ENCODE peak calls at places on chromosomes 5 and 9, in seven cellular contexts. One of them, this sample, is unnamed.

GRCh38 chr9:37801287-37801850 is 772 bp downstream of the DCAF10 start:
- DNase-seq in adrenal gland: peak
- DNase-seq in suprapubic skin: peak
- DNase-seq in endothelial cell of umbilical vein: peak
- DNase-seq in A549: peak
- DNase-seq in body of pancreas: peak
- DNase-seq in right lobe of liver: peak
- DNase-seq in this sample: peak

GRCh38 chr9:33234511-33235467 is 5.2 kb upstream of the SPINK4 start:
- DNase-seq in adrenal gland: no peak
- DNase-seq in endothelial cell of umbilical vein: no peak
- DNase-seq in A549: peak
- DNase-seq in right lobe of liver: no peak
- DNase-seq in suprapubic skin: peak
- DNase-seq in body of pancreas: no peak
- DNase-seq in this sample: no peak

GRCh38 chr9:78298046-78298511 is 1.2 kb downstream of the PSAT1 start:
- DNase-seq in right lobe of liver: no peak
- DNase-seq in A549: no peak
- DNase-seq in suprapubic skin: no peak
- DNase-seq in adrenal gland: no peak
- DNase-seq in body of pancreas: no peak
- DNase-seq in endothelial cell of umbilical vein: peak
- DNase-seq in this sample: peak

GRCh38 chr5:149493316-149493715 is 57.9 kb downstream of the CSNK1A1 start:
- DNase-seq in body of pancreas: no peak
- DNase-seq in endothelial cell of umbilical vein: no peak
- DNase-seq in suprapubic skin: no peak
- DNase-seq in adrenal gland: no peak
- DNase-seq in right lobe of liver: no peak
- DNase-seq in A549: no peak
- DNase-seq in this sample: no peak

GRCh38 chr5:92644271-92644886 is 936.6 kb downstream of the NR2F1-AS1 start:
- DNase-seq in suprapubic skin: no peak
- DNase-seq in body of pancreas: no peak
- DNase-seq in adrenal gland: no peak
- DNase-seq in endothelial cell of umbilical vein: no peak
- DNase-seq in A549: peak
- DNase-seq in right lobe of liver: no peak
- DNase-seq in this sample: no peak

GRCh38 chr5:102625940-102626339 is 127.1 kb upstream of the SLCO6A1 start:
- DNase-seq in body of pancreas: no peak
- DNase-seq in suprapubic skin: no peak
- DNase-seq in adrenal gland: no peak
- DNase-seq in right lobe of liver: no peak
- DNase-seq in endothelial cell of umbilical vein: no peak
- DNase-seq in A549: no peak
- DNase-seq in this sample: no peak

GRCh38 chr9:116101516-116101915 is 52.1 kb upstream of the PAPPA start:
- DNase-seq in adrenal gland: no peak
- DNase-seq in A549: peak
- DNase-seq in right lobe of liver: no peak
- DNase-seq in endothelial cell of umbilical vein: no peak
- DNase-seq in body of pancreas: no peak
- DNase-seq in suprapubic skin: no peak
- DNase-seq in this sample: no peak

GRCh38 chr5:80569961-80570786 is at the start of gene ANKRD34B:
- DNase-seq in adrenal gland: no peak
- DNase-seq in endothelial cell of umbilical vein: peak
- DNase-seq in A549: peak
- DNase-seq in suprapubic skin: no peak
- DNase-seq in body of pancreas: no peak
- DNase-seq in right lobe of liver: peak
- DNase-seq in this sample: no peak

GRCh38 chr5:125476888-125477585 is 730.6 kb upstream of the ZNF608 start:
- DNase-seq in suprapubic skin: no peak
- DNase-seq in endothelial cell of umbilical vein: peak
- DNase-seq in body of pancreas: no peak
- DNase-seq in A549: no peak
- DNase-seq in right lobe of liver: no peak
- DNase-seq in adrenal gland: no peak
- DNase-seq in this sample: no peak

GRCh38 chr5:108146222-108146621 is 235.7 kb downstream of the FBXL17 start:
- DNase-seq in right lobe of liver: no peak
- DNase-seq in suprapubic skin: no peak
- DNase-seq in A549: no peak
- DNase-seq in endothelial cell of umbilical vein: no peak
- DNase-seq in adrenal gland: no peak
- DNase-seq in body of pancreas: no peak
- DNase-seq in this sample: no peak

GRCh38 chr5:54719384-54720306 is 202.1 kb downstream of the SNX18 start:
- DNase-seq in endothelial cell of umbilical vein: peak
- DNase-seq in adrenal gland: no peak
- DNase-seq in A549: no peak
- DNase-seq in suprapubic skin: no peak
- DNase-seq in body of pancreas: no peak
- DNase-seq in right lobe of liver: no peak
- DNase-seq in this sample: no peak

GRCh38 chr9:10562581-10563343 is 50.0 kb downstream of the PTPRD start:
- DNase-seq in endothelial cell of umbilical vein: no peak
- DNase-seq in suprapubic skin: no peak
- DNase-seq in body of pancreas: no peak
- DNase-seq in right lobe of liver: no peak
- DNase-seq in A549: no peak
- DNase-seq in adrenal gland: no peak
- DNase-seq in this sample: no peak

GRCh38 chr9:88747768-88748167 is 212.8 kb downstream of the NXNL2 start:
- DNase-seq in endothelial cell of umbilical vein: peak
- DNase-seq in A549: peak
- DNase-seq in right lobe of liver: no peak
- DNase-seq in suprapubic skin: no peak
- DNase-seq in body of pancreas: peak
- DNase-seq in adrenal gland: peak
- DNase-seq in this sample: peak

GRCh38 chr5:179679014-179679674 is 1.7 kb downstream of the CBY3 start:
- DNase-seq in endothelial cell of umbilical vein: peak
- DNase-seq in right lobe of liver: peak
- DNase-seq in A549: no peak
- DNase-seq in adrenal gland: peak
- DNase-seq in suprapubic skin: peak
- DNase-seq in body of pancreas: peak
- DNase-seq in this sample: peak
- TF ChIP-seq POLR2A in endothelial cell of umbilical vein: no peak
- TF ChIP-seq POLR2A in right lobe of liver: no peak
- TF ChIP-seq POLR2A in A549: no peak
- TF ChIP-seq POLR2A in adrenal gland: no peak
- TF ChIP-seq POLR2A in suprapubic skin: no peak
- TF ChIP-seq POLR2A in body of pancreas: no peak
- TF ChIP-seq POLR2A in this sample: no peak

DNA sequence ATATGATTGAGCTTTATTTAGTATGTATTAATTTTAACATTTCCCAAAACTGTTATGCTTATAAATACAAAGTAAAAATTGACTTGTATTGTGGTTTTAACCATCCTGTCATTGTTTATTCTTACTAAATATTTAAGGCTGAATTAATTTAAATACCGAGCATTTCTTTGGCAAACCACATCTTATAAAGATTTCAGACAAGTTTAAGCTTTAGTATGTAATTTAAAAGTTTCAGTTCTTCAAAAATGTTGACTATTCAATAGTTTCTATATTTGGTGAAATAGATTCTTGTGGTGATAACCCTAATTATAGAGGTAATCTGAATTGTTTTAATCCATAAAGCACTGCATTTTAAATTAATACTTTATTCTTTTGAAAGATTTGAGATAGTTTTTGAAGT is 65.5 kb downstream of the CCNH start:
- DNase-seq in adrenal gland: no peak
- DNase-seq in right lobe of liver: no peak
- DNase-seq in body of pancreas: no peak
- DNase-seq in endothelial cell of umbilical vein: no peak
- DNase-seq in A549: no peak
- DNase-seq in suprapubic skin: no peak
- DNase-seq in this sample: no peak
- TF ChIP-seq POLR2A in adrenal gland: no peak
- TF ChIP-seq POLR2A in right lobe of liver: no peak
- TF ChIP-seq POLR2A in body of pancreas: no peak
- TF ChIP-seq POLR2A in endothelial cell of umbilical vein: no peak
- TF ChIP-seq POLR2A in A549: no peak
- TF ChIP-seq POLR2A in suprapubic skin: no peak
- TF ChIP-seq POLR2A in this sample: no peak

GRCh38 chr9:129735546-129735945 is 17.3 kb downstream of the PTGES start:
- DNase-seq in endothelial cell of umbilical vein: no peak
- DNase-seq in suprapubic skin: no peak
- DNase-seq in right lobe of liver: no peak
- DNase-seq in adrenal gland: no peak
- DNase-seq in A549: no peak
- DNase-seq in body of pancreas: no peak
- DNase-seq in this sample: no peak

GRCh38 chr9:129739432-129739831 is 13.4 kb downstream of the PTGES start:
- DNase-seq in suprapubic skin: no peak
- DNase-seq in endothelial cell of umbilical vein: no peak
- DNase-seq in body of pancreas: no peak
- DNase-seq in right lobe of liver: no peak
- DNase-seq in A549: no peak
- DNase-seq in adrenal gland: no peak
- DNase-seq in this sample: no peak

GRCh38 chr9:129740174-129740573 is 12.7 kb downstream of the PTGES start:
- DNase-seq in A549: no peak
- DNase-seq in suprapubic skin: no peak
- DNase-seq in body of pancreas: no peak
- DNase-seq in endothelial cell of umbilical vein: no peak
- DNase-seq in right lobe of liver: no peak
- DNase-seq in adrenal gland: no peak
- DNase-seq in this sample: no peak

GRCh38 chr9:129736334-129736733 is 16.5 kb downstream of the PTGES start:
- DNase-seq in suprapubic skin: no peak
- DNase-seq in right lobe of liver: no peak
- DNase-seq in endothelial cell of umbilical vein: no peak
- DNase-seq in adrenal gland: no peak
- DNase-seq in A549: no peak
- DNase-seq in body of pancreas: no peak
- DNase-seq in this sample: no peak

GRCh38 chr9:129737479-129738269 is 15.2 kb downstream of the PTGES start:
- DNase-seq in A549: peak
- DNase-seq in adrenal gland: peak
- DNase-seq in endothelial cell of umbilical vein: peak
- DNase-seq in suprapubic skin: peak
- DNase-seq in body of pancreas: peak
- DNase-seq in right lobe of liver: peak
- DNase-seq in this sample: peak
- TF ChIP-seq POLR2A in A549: no peak
- TF ChIP-seq POLR2A in adrenal gland: no peak
- TF ChIP-seq POLR2A in endothelial cell of umbilical vein: no peak
- TF ChIP-seq POLR2A in suprapubic skin: no peak
- TF ChIP-seq POLR2A in body of pancreas: no peak
- TF ChIP-seq POLR2A in right lobe of liver: no peak
- TF ChIP-seq POLR2A in this sample: no peak

GRCh38 chr9:136806067-136806466 is 1.7 kb upstream of the RABL6 start:
- DNase-seq in body of pancreas: no peak
- DNase-seq in adrenal gland: no peak
- DNase-seq in A549: no peak
- DNase-seq in suprapubic skin: no peak
- DNase-seq in endothelial cell of umbilical vein: no peak
- DNase-seq in right lobe of liver: peak
- DNase-seq in this sample: no peak
- TF ChIP-seq POLR2A in body of pancreas: no peak
- TF ChIP-seq POLR2A in adrenal gland: no peak
- TF ChIP-seq POLR2A in A549: no peak
- TF ChIP-seq POLR2A in suprapubic skin: no peak
- TF ChIP-seq POLR2A in endothelial cell of umbilical vein: no peak
- TF ChIP-seq POLR2A in right lobe of liver: no peak
- TF ChIP-seq POLR2A in this sample: no peak

GRCh38 chr9:136900556-136900955 is 14.2 kb downstream of the TRAF2 start:
- DNase-seq in A549: no peak
- DNase-seq in body of pancreas: no peak
- DNase-seq in endothelial cell of umbilical vein: no peak
- DNase-seq in suprapubic skin: no peak
- DNase-seq in adrenal gland: no peak
- DNase-seq in right lobe of liver: no peak
- DNase-seq in this sample: no peak

GRCh38 chr9:136903041-136903554 is 16.8 kb downstream of the TRAF2 start:
- DNase-seq in endothelial cell of umbilical vein: no peak
- DNase-seq in A549: peak
- DNase-seq in adrenal gland: no peak
- DNase-seq in body of pancreas: peak
- DNase-seq in right lobe of liver: peak
- DNase-seq in suprapubic skin: no peak
- DNase-seq in this sample: no peak

GRCh38 chr9:136900988-136901515 is 14.7 kb downstream of the TRAF2 start:
- DNase-seq in suprapubic skin: no peak
- DNase-seq in A549: peak
- DNase-seq in body of pancreas: peak
- DNase-seq in right lobe of liver: no peak
- DNase-seq in endothelial cell of umbilical vein: no peak
- DNase-seq in adrenal gland: no peak
- DNase-seq in this sample: no peak

GRCh38 chr9:136901516-136902258 is 15.4 kb downstream of the TRAF2 start:
- DNase-seq in body of pancreas: peak
- DNase-seq in endothelial cell of umbilical vein: peak
- DNase-seq in right lobe of liver: no peak
- DNase-seq in A549: peak
- DNase-seq in adrenal gland: no peak
- DNase-seq in suprapubic skin: no peak
- DNase-seq in this sample: no peak

GRCh38 chr9:136902259-136902821 is 16.0 kb downstream of the TRAF2 start:
- DNase-seq in suprapubic skin: peak
- DNase-seq in adrenal gland: peak
- DNase-seq in A549: peak
- DNase-seq in endothelial cell of umbilical vein: peak
- DNase-seq in body of pancreas: peak
- DNase-seq in right lobe of liver: peak
- DNase-seq in this sample: no peak
- TF ChIP-seq POLR2A in suprapubic skin: no peak
- TF ChIP-seq POLR2A in adrenal gland: peak
- TF ChIP-seq POLR2A in A549: peak
- TF ChIP-seq POLR2A in endothelial cell of umbilical vein: no peak
- TF ChIP-seq POLR2A in body of pancreas: peak
- TF ChIP-seq POLR2A in right lobe of liver: peak
- TF ChIP-seq POLR2A in this sample: no peak

GRCh38 chr5:154090656-154091055 is 51.9 kb downstream of the MFAP3 start:
- DNase-seq in endothelial cell of umbilical vein: no peak
- DNase-seq in right lobe of liver: no peak
- DNase-seq in body of pancreas: no peak
- DNase-seq in suprapubic skin: no peak
- DNase-seq in A549: no peak
- DNase-seq in adrenal gland: no peak
- DNase-seq in this sample: no peak
- TF ChIP-seq POLR2A in endothelial cell of umbilical vein: no peak
- TF ChIP-seq POLR2A in right lobe of liver: no peak
- TF ChIP-seq POLR2A in body of pancreas: no peak
- TF ChIP-seq POLR2A in suprapubic skin: no peak
- TF ChIP-seq POLR2A in A549: no peak
- TF ChIP-seq POLR2A in adrenal gland: no peak
- TF ChIP-seq POLR2A in this sample: no peak

GRCh38 chr9:136849960-136850865 is 1.0 kb downstream of the PHPT1 start:
- DNase-seq in right lobe of liver: no peak
- DNase-seq in A549: no peak
- DNase-seq in body of pancreas: no peak
- DNase-seq in endothelial cell of umbilical vein: no peak
- DNase-seq in adrenal gland: no peak
- DNase-seq in suprapubic skin: peak
- DNase-seq in this sample: no peak
- TF ChIP-seq POLR2A in right lobe of liver: no peak
- TF ChIP-seq POLR2A in A549: no peak
- TF ChIP-seq POLR2A in body of pancreas: no peak
- TF ChIP-seq POLR2A in endothelial cell of umbilical vein: no peak
- TF ChIP-seq POLR2A in adrenal gland: no peak
- TF ChIP-seq POLR2A in suprapubic skin: no peak
- TF ChIP-seq POLR2A in this sample: no peak

This sample was measured in NB4.